ENCODE peak calls at places on chromosomes 5 and 9, in five cellular contexts. One of them, this sample, is unnamed.

GRCh38 chr5:135386886-135387628 is 12.0 kb downstream of the MACROH2A1 start:
- DNase-seq in breast epithelium: no peak
- DNase-seq in activated T-helper 2 cell treated with anti-CD3 and anti-CD28 coated beads, Interferon-gamma antibody, Interleukin-2, Interleukin-4, amounts not matched to agents 10 μg/mL and 5 μg/mL and 100 μg/mL, durations not matched to agents 14 hours and 24 hours and 36 hours: no peak
- DNase-seq in neuronal stem cell: no peak
- DNase-seq in GM12865: no peak
- DNase-seq in this sample: no peak

GRCh38 chr5:39547548-39548154 is 122.9 kb upstream of the DAB2 start:
- DNase-seq in breast epithelium: no peak
- DNase-seq in activated T-helper 2 cell treated with anti-CD3 and anti-CD28 coated beads, Interferon-gamma antibody, Interleukin-2, Interleukin-4, amounts not matched to agents 10 μg/mL and 5 μg/mL and 100 μg/mL, durations not matched to agents 14 hours and 24 hours and 36 hours: no peak
- DNase-seq in neuronal stem cell: peak; percentile 41
- DNase-seq in GM12865: peak; percentile 21
- DNase-seq in this sample: no peak

GRCh38 chr5:54673523-54674225 is 156.1 kb downstream of the SNX18 start:
- DNase-seq in breast epithelium: no peak
- DNase-seq in activated T-helper 2 cell treated with anti-CD3 and anti-CD28 coated beads, Interferon-gamma antibody, Interleukin-2, Interleukin-4, amounts not matched to agents 10 μg/mL and 5 μg/mL and 100 μg/mL, durations not matched to agents 14 hours and 24 hours and 36 hours: peak; percentile 47
- DNase-seq in neuronal stem cell: no peak
- DNase-seq in GM12865: peak; percentile 60
- DNase-seq in this sample: no peak

GRCh38 chr5:142621227-142621626 is 64.7 kb downstream of the FGF1 start:
- DNase-seq in breast epithelium: no peak
- DNase-seq in activated T-helper 2 cell treated with anti-CD3 and anti-CD28 coated beads, Interferon-gamma antibody, Interleukin-2, Interleukin-4, amounts not matched to agents 10 μg/mL and 5 μg/mL and 100 μg/mL, durations not matched to agents 14 hours and 24 hours and 36 hours: no peak
- DNase-seq in neuronal stem cell: no peak
- DNase-seq in GM12865: no peak
- DNase-seq in this sample: no peak

GRCh38 chr5:128920345-128921215 is 44.7 kb upstream of the SLC27A6 start:
- DNase-seq in breast epithelium: no peak
- DNase-seq in activated T-helper 2 cell treated with anti-CD3 and anti-CD28 coated beads, Interferon-gamma antibody, Interleukin-2, Interleukin-4, amounts not matched to agents 10 μg/mL and 5 μg/mL and 100 μg/mL, durations not matched to agents 14 hours and 24 hours and 36 hours: no peak
- DNase-seq in neuronal stem cell: no peak
- DNase-seq in GM12865: no peak
- DNase-seq in this sample: no peak

GRCh38 chr5:143576721-143577484 is 173.4 kb upstream of the NR3C1 start:
- DNase-seq in breast epithelium: no peak
- DNase-seq in activated T-helper 2 cell treated with anti-CD3 and anti-CD28 coated beads, Interferon-gamma antibody, Interleukin-2, Interleukin-4, amounts not matched to agents 10 μg/mL and 5 μg/mL and 100 μg/mL, durations not matched to agents 14 hours and 24 hours and 36 hours: no peak
- DNase-seq in neuronal stem cell: no peak
- DNase-seq in GM12865: no peak
- DNase-seq in this sample: no peak

GRCh38 chr9:8845376-8845775 is 1045.8 kb upstream of the DMAC1 start:
- DNase-seq in breast epithelium: no peak
- DNase-seq in activated T-helper 2 cell treated with anti-CD3 and anti-CD28 coated beads, Interferon-gamma antibody, Interleukin-2, Interleukin-4, amounts not matched to agents 10 μg/mL and 5 μg/mL and 100 μg/mL, durations not matched to agents 14 hours and 24 hours and 36 hours: no peak
- DNase-seq in neuronal stem cell: no peak
- DNase-seq in GM12865: no peak
- DNase-seq in this sample: peak; percentile 28

GRCh38 chr9:76905984-76906861 is at the start of gene PRUNE2:
- DNase-seq in breast epithelium: peak; percentile 20
- DNase-seq in activated T-helper 2 cell treated with anti-CD3 and anti-CD28 coated beads, Interferon-gamma antibody, Interleukin-2, Interleukin-4, amounts not matched to agents 10 μg/mL and 5 μg/mL and 100 μg/mL, durations not matched to agents 14 hours and 24 hours and 36 hours: peak; percentile 11
- DNase-seq in neuronal stem cell: peak; percentile 77
- DNase-seq in GM12865: peak; percentile 41
- DNase-seq in this sample: peak; percentile 74

GRCh38 chr5:137516251-137516797 is 17.2 kb upstream of the SPOCK1 start:
- DNase-seq in breast epithelium: no peak
- DNase-seq in activated T-helper 2 cell treated with anti-CD3 and anti-CD28 coated beads, Interferon-gamma antibody, Interleukin-2, Interleukin-4, amounts not matched to agents 10 μg/mL and 5 μg/mL and 100 μg/mL, durations not matched to agents 14 hours and 24 hours and 36 hours: no peak
- DNase-seq in neuronal stem cell: no peak
- DNase-seq in GM12865: no peak
- DNase-seq in this sample: no peak

This sample was measured in amygdala.